ENCODE peak calls at places on chromosomes 12 and 14, in six cellular contexts. Q is heart right ventricle, L is A549, Z is fibroblast of mammary gland, X is AG09309, A is fibroblast of lung. Y is an unnamed sample.

GRCh38 chr12:126784328-126784921 is 1482.5 kb upstream of the TMEM132C start:
- DNase-seq in Q (peak; percentile 13), L (peak; percentile 8), Z (peak; percentile 29), X (peak; percentile 21), A (peak; percentile 30), Y (peak; percentile 2)

GRCh38 chr14:106820119-106820518 is 1293.7 kb downstream of the TMEM121 start:
- DNase-seq in Q (no peak), L (no peak), Z (no peak), X (no peak), A (no peak), Y (no peak)

GRCh38 chr14:67564236-67564635 is 31.1 kb downstream of the PLEKHH1 start:
- DNase-seq in Q (no peak), L (no peak), Z (no peak), X (no peak), A (no peak), Y (no peak)

GRCh38 chr12:32217354-32218310 is 111.0 kb downstream of the BICD1 start:
- DNase-seq in Q (no peak), L (peak; percentile 11), Z (peak; percentile 86), X (peak; percentile 46), A (peak; percentile 97), Y (peak; percentile 58)

GRCh38 chr14:62980693-62981092 is 64.6 kb downstream of the KCNH5 start:
- DNase-seq in Q (no peak), L (no peak), Z (no peak), X (no peak), A (no peak), Y (no peak)

GRCh38 chr12:116053479-116054195 is 223.9 kb downstream of the MED13L start:
- DNase-seq in Q (peak; percentile 24), L (no peak), Z (peak; percentile 94), X (peak; percentile 75), A (peak; percentile 82), Y (peak; percentile 71)

GRCh38 chr12:65606008-65606766 is 218.1 kb upstream of the HMGA2 start:
- DNase-seq in Q (no peak), L (no peak), Z (no peak), X (no peak), A (no peak), Y (no peak)

GRCh38 chr14:105526781-105527380 is 498 bp downstream of the TMEM121 start:
- DNase-seq in Q (no peak), L (no peak), Z (no peak), X (no peak), A (no peak), Y (no peak)

GRCh38 chr12:53380797-53381738 is 1.1 kb downstream of the SP1 start:
- DNase-seq in Q (no peak), L (no peak), Z (peak; percentile 71), X (no peak), A (peak; percentile 47), Y (no peak)

GRCh38 chr12:103560604-103561101 is 26.4 kb upstream of the STAB2 start:
- DNase-seq in Q (no peak), L (peak; percentile 89), Z (peak; percentile 100), X (peak; percentile 93), A (peak; percentile 99), Y (peak; percentile 75)

GRCh38 chr14:92638266-92638665 is 110.2 kb downstream of the LGMN start:
- DNase-seq in Q (no peak), L (no peak), Z (no peak), X (no peak), A (no peak), Y (no peak)

GRCh38 chr12:110266980-110267620 is 13.9 kb upstream of the ATP2A2 start:
- DNase-seq in Q (peak; percentile 90), L (no peak), Z (peak; percentile 86), X (peak; percentile 69), A (peak; percentile 77), Y (peak; percentile 68)

GRCh38 chr12:111503116-111503515 is 96.0 kb downstream of the ATXN2 start:
- DNase-seq in Q (no peak), L (no peak), Z (peak; percentile 7), X (no peak), A (no peak), Y (no peak)

GRCh38 chr14:51398898-51399297 is 158.9 kb downstream of the TMX1 start:
- DNase-seq in Q (no peak), L (peak; percentile 36), Z (peak; percentile 98), X (peak; percentile 56), A (peak; percentile 84), Y (no peak)

GRCh38 chr14:71610797-71611196 is 321.4 kb upstream of the RGS6 start:
- DNase-seq in Q (no peak), L (no peak), Z (peak; percentile 8), X (no peak), A (no peak), Y (no peak)

GRCh38 chr14:75979071-75979571 is 2.7 kb downstream of the TGFB3 start:
- DNase-seq in Q (no peak), L (peak; percentile 33), Z (peak; percentile 57), X (no peak), A (peak; percentile 31), Y (no peak)

GRCh38 chr12:90207799-90208198 is 499.2 kb upstream of the ATP2B1 start:
- DNase-seq in Q (no peak), L (no peak), Z (no peak), X (no peak), A (no peak), Y (no peak)

GRCh38 chr12:185197-185955 is 28.6 kb downstream of the SLC6A12 start:
- DNase-seq in Q (no peak), L (no peak), Z (no peak), X (no peak), A (no peak), Y (no peak)

GRCh38 chr14:59359451-59360124 is 105.6 kb downstream of the GPR135 start:
- DNase-seq in Q (no peak), L (no peak), Z (no peak), X (no peak), A (peak; percentile 41), Y (no peak)

GRCh38 chr12:102441077-102441596 is 39.2 kb downstream of the IGF1 start:
- DNase-seq in Q (no peak), L (no peak), Z (no peak), X (no peak), A (no peak), Y (no peak)

GRCh38 chr12:76007640-76008039 is 23.9 kb downstream of the PHLDA1 start:
- DNase-seq in Q (no peak), L (no peak), Z (no peak), X (no peak), A (no peak), Y (no peak)

GRCh38 chr12:52867636-52868035 is 18.8 kb upstream of the KRT78 start:
- DNase-seq in Q (peak; percentile 54), L (no peak), Z (no peak), X (no peak), A (no peak), Y (no peak)

GRCh38 chr12:66837311-66837627 is 158.4 kb upstream of the GRIP1 start:
- DNase-seq in Q (no peak), L (no peak), Z (no peak), X (no peak), A (no peak), Y (no peak)

GRCh38 chr12:88577537-88577936 is 2.7 kb downstream of the KITLG start:
- DNase-seq in Q (no peak), L (peak; percentile 28), Z (peak; percentile 48), X (no peak), A (peak; percentile 66), Y (no peak)

GRCh38 chr12:6020930-6021329 is 75.9 kb upstream of the ANO2 start:
- DNase-seq in Q (no peak), L (no peak), Z (no peak), X (no peak), A (no peak), Y (no peak)

GRCh38 chr14:103336191-103336590 is 2.2 kb downstream of the EIF5 start:
- DNase-seq in Q (no peak), L (no peak), Z (no peak), X (no peak), A (no peak), Y (no peak)

DNA sequence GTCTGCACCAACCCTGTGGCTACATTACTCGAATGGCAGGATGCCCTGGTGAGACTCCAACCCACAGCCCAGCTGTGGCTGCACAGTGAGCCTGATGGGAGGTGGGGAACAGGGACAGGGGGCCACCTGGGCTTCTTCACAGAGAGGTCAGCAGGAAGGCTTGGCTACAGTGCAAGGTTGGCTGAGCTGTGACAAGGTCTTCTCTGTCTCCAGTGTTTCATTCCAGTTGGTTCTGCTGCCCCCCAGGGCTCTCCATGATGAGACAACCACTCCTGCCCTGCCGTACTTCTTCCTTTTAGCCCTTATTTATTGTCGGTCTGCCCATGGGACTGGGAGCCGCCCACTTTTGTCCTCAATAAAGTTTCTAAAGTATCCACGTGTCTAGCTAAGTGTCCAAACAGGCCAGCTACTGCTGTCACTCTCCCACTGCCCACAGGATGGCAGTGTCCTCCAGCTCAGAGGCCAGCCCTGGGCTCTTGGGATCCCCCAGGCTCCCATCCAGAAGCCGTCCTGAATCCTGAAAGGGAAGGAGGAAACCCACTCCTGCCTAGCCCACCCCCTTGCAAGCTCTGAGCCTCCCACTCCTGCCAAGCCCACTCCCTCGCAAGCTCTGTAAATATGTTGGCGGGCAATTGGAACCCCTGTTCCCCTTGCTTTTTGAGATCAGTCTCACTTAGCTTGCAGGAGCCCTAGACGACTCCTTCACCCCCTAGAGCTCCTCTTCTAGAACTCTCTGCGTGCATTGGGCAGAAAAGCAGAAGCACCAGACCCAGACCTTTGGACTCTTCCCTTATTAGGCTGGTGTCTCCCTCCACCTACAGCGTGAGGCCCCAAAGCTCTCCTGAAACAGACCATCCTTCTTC is 5.4 kb downstream of the C1QL4 start:
- DNase-seq in Q (peak; percentile 61), L (peak; percentile 90), Z (peak; percentile 83), X (peak; percentile 40), A (peak; percentile 67), Y (peak; percentile 39)
- TF ChIP-seq CTCF in Q (peak; percentile 79), L (peak; percentile 82), Z (peak; percentile 86), X (peak; percentile 91), A (peak; percentile 90), Y (peak; percentile 82)

GRCh38 chr14:27056586-27056985 is 458.8 kb upstream of the NOVA1 start:
- DNase-seq in Q (no peak), L (no peak), Z (no peak), X (no peak), A (no peak), Y (no peak)
- H3K4me3 ChIP-seq in Q (no peak overlapping the region), L (no peak overlapping the region), Z (no peak overlapping the region), X (no peak overlapping the region), A (no peak overlapping the region), Y (no peak overlapping the region)

GRCh38 chr14:33917664-33918063 is 33.2 kb downstream of the EGLN3 start:
- DNase-seq in Q (no peak), L (no peak), Z (no peak), X (no peak), A (no peak), Y (no peak)
- TF ChIP-seq CTCF in Q (no peak), L (no peak), Z (no peak), X (no peak), A (no peak), Y (no peak)

GRCh38 chr12:72872488-72872887 is 600.3 kb downstream of the TRHDE start:
- DNase-seq in Q (no peak), L (no peak), Z (no peak), X (no peak), A (no peak), Y (no peak)
- H3K4me3 ChIP-seq in Q (no peak overlapping the region), L (no peak overlapping the region), Z (no peak overlapping the region), X (no peak overlapping the region), A (no peak overlapping the region), Y (no peak overlapping the region)

DNA sequence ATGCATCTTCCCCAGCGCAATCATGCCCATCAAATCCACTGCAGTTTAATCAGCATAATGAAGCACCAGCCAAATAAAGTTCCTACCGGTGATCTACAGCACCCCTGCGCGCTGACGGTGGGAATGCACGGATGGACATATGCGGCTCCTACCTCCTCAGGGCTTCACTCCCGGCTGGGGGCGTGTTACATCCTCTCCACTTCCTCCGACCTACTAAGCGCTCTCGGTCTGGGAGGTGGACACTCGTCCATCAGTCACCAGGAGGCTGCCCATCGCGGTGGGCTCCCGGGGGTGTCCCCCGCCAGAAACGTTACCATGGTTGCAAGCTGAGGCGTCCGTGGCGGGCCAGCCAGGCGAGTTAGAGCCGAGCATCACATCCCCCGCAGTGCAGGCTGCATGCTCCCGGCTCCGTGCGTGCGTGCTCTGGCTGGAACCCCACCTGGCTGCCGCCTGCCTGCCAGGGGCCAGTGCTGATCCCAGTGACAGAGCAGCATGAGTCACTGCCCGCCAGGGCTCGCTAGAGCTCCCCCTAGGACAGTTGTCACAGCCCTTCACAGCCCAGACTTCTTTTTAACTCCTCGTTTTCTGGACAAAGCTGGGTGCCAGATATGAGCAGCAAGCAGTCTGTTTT is 73.0 kb downstream of the CIT start:
- DNase-seq in Q (peak; percentile 47), L (peak; percentile 71), Z (peak; percentile 69), X (no peak), A (peak; percentile 75), Y (peak; percentile 34)
- TF ChIP-seq CTCF in Q (peak; percentile 19), L (peak; percentile 57), Z (peak; percentile 21), X (peak; percentile 45), A (peak; percentile 36), Y (peak; percentile 48)